ENCODE peak calls at places on chromosomes 13 and 19, in eight cellular contexts. B is heart left ventricle; Y is cardiac muscle cell; F is effector memory CD4-positive, alpha-beta T cell; Z is hepatocyte; U is CD8-positive, alpha-beta memory T cell; V is upper lobe of left lung; M is PC-3. G is an unnamed sample. For H3K4me1 and H3K36me3, the result is how much of the 10 kb centered on the place peaks cover.

GRCh38 chr19:53671621-53672111 is 39.9 kb downstream of the DPRX start:
- DNase-seq in Y (no peak), Z (no peak), F (no peak), M (no peak), U (no peak), B (no peak), V (no peak), G (no peak)

GRCh38 chr13:42720116-42720857 is 61.1 kb upstream of the FAM216B start:
- DNase-seq in V (peak), F (no peak), U (no peak), Z (peak), Y (peak), B (no peak), M (peak), G (no peak)

GRCh38 chr19:42469311-42470239 is 26.8 kb upstream of the CXCL17 start:
- DNase-seq in V (no peak), M (no peak), Z (no peak), B (no peak), F (no peak), Y (no peak), U (no peak), G (no peak)

GRCh38 chr13:61410669-61411297 is 4.9 kb downstream of the PCDH20 start:
- DNase-seq in M (peak), F (no peak), U (no peak), B (no peak), V (no peak), Y (peak), Z (peak), G (no peak)

GRCh38 chr13:20217168-20217567 is 15.0 kb downstream of the GJB6 start:
- DNase-seq in U (no peak), V (no peak), Z (no peak), M (no peak), F (no peak), Y (no peak), B (no peak), G (no peak)

GRCh38 chr19:41327499-41328156 is 17.7 kb downstream of the CCDC97 start:
- DNase-seq in M (peak), F (peak), B (peak), Y (peak), V (peak), U (peak), Z (no peak), G (peak)

GRCh38 chr13:25042141-25042540 is 53.8 kb upstream of the PABPC3 start:
- DNase-seq in B (no peak), Z (no peak), V (no peak), F (no peak), Y (no peak), M (no peak), U (no peak), G (no peak)

GRCh38 chr13:40460116-40460515 is 206.3 kb downstream of the FOXO1 start:
- DNase-seq in B (no peak), M (no peak), Y (no peak), V (no peak), F (no peak), U (no peak), Z (no peak), G (no peak)

GRCh38 chr19:16330811-16331690 is 6.4 kb downstream of the KLF2 start:
- DNase-seq in F (no peak), Z (no peak), U (no peak), Y (no peak), M (no peak), B (no peak), V (no peak), G (no peak)

GRCh38 chr13:42602910-42603309 is 29.0 kb downstream of the TNFSF11 start:
- DNase-seq in B (no peak), Y (peak), V (no peak), M (no peak), Z (no peak), F (no peak), U (no peak), G (no peak)

GRCh38 chr13:92097337-92097903 is 699.0 kb downstream of the GPC5 start:
- DNase-seq in V (no peak), U (no peak), F (no peak), Y (peak), Z (peak), M (no peak), B (no peak), G (no peak)

GRCh38 chr19:3335431-3336350 is 30.7 kb upstream of the NFIC start:
- DNase-seq in Y (peak), F (no peak), V (peak), U (no peak), M (peak), Z (peak), B (peak), G (peak)

GRCh38 chr19:49997709-49998108 is 27.5 kb downstream of the VRK3 start:
- DNase-seq in M (peak), U (no peak), V (no peak), F (no peak), Y (peak), Z (no peak), B (no peak), G (no peak)

GRCh38 chr13:94330552-94331071 is 148.9 kb downstream of the DCT start:
- DNase-seq in Y (no peak), V (no peak), M (no peak), Z (no peak), F (no peak), B (no peak), U (no peak), G (no peak)

GRCh38 chr19:18339703-18340102 is 695 bp upstream of the PGPEP1 start:
- DNase-seq in B (no peak), Y (no peak), V (no peak), F (no peak), M (peak), U (no peak), Z (no peak), G (no peak)

GRCh38 chr13:112852392-112852791 is 116.6 kb upstream of the MCF2L start:
- DNase-seq in F (no peak), B (no peak), Y (no peak), Z (no peak), M (no peak), V (no peak), U (no peak), G (no peak)

GRCh38 chr19:51354103-51354741 is 12.0 kb downstream of the ETFB start:
- DNase-seq in U (no peak), V (no peak), Y (no peak), B (no peak), Z (peak), F (no peak), M (no peak), G (no peak)

GRCh38 chr13:34416833-34417425 is 525.1 kb upstream of the NBEA start:
- DNase-seq in V (no peak), Y (peak), Z (no peak), U (no peak), B (peak), M (peak), F (no peak), G (no peak)

GRCh38 chr13:94641432-94641941 is 39.8 kb downstream of the GPR180 start:
- DNase-seq in F (no peak), B (no peak), Z (peak), V (no peak), Y (peak), U (no peak), M (peak), G (no peak)

GRCh38 chr13:74443623-74444022 is 309.4 kb upstream of the KLF12 start:
- DNase-seq in Z (no peak), V (no peak), M (peak), U (no peak), F (no peak), Y (peak), B (no peak), G (no peak)

GRCh38 chr19:48858984-48859710 is 9.3 kb downstream of the PLEKHA4 start:
- DNase-seq in F (peak), M (no peak), B (no peak), Z (no peak), U (peak), V (peak), Y (no peak), G (no peak)

GRCh38 chr13:45702869-45703391 is 810 bp downstream of the CBY2 start:
- DNase-seq in F (no peak), Z (no peak), Y (no peak), B (no peak), U (no peak), V (no peak), M (no peak), G (no peak)

GRCh38 chr19:58511353-58512208 is at the start of gene SLC27A5:
- DNase-seq in V (no peak), B (no peak), U (no peak), M (no peak), Z (peak), F (no peak), Y (no peak), G (peak)

DNA sequence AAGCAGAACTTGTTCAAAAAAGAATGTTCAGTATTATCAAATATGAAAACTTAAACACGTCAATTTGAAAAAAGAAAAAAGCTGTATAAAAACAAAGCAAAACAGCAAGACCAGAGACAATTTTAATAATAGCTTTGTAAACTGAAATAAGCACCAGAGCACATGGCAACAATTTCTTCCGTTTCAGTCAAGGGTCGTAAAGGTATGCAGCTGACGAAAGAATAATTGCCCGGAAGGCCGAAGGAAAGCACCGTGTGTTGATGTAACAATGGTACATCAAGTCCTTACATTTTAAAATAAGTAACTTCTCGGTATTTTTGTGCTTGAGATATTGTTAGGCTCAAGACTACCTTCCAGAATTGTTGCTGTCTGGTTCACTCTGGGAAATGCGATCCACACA is 1.7 kb downstream of the PROSER1 start:
- DNase-seq in Z (peak), V (peak), M (peak), Y (peak), B (no peak), U (no peak), F (no peak), G (no peak)
- H3K4me1 ChIP-seq in Z (under half), V (under half), M (under half), Y (under half), B (half or more), U (under half), F (under half), G (under half)

GRCh38 chr19:13076320-13076719 is 26.3 kb downstream of the LYL1 start:
- DNase-seq in B (no peak), Y (no peak), Z (no peak), F (no peak), M (no peak), V (no peak), U (no peak), G (no peak)
- H3K27ac ChIP-seq in B (peak), Y (no peak), Z (peak), F (no peak), M (no peak), V (peak), U (no peak), G (no peak)

GRCh38 chr19:34681478-34681877 is 4.0 kb downstream of the ZNF302 start:
- DNase-seq in F (no peak), M (no peak), Y (no peak), B (no peak), U (no peak), V (no peak), Z (no peak), G (no peak)
- H3K36me3 ChIP-seq in F (under half), M (half or more), Y (under half), B (under half), U (under half), V (under half), Z (under half), G (under half)

DNA sequence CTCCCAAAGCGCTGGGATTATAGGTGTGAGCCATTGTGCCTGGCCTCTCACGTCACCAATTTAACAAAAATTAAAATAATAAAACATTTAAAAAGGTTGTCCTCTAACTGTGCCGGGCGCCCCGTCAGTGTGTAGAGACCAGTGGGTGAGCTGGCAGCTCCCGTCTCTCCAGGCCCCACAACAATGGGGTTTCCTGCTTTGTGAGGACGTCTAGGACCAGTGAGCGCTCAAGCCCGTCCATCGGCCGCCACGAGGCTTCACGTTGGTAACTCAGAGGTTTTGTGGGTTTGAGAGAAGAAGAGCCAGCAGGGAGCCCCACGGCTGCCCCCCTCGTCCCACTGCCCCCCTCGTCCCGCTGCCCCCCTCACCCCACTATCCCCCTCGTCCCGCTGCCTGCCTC is 4.7 kb downstream of the LSM7 start:
- DNase-seq in Z (no peak), U (no peak), V (no peak), B (no peak), M (no peak), Y (no peak), F (no peak), G (no peak)
- H3K4me1 ChIP-seq in Z (under half), U (under half), V (under half), B (under half), M (under half), Y (under half), F (under half), G (under half)

GRCh38 chr13:31208554-31209122 is 8.9 kb downstream of the B3GLCT start:
- DNase-seq in M (no peak), Z (no peak), F (no peak), Y (no peak), U (no peak), V (no peak), B (no peak), G (no peak)

GRCh38 chr13:31209819-31210209 is 10.0 kb downstream of the B3GLCT start:
- DNase-seq in U (no peak), F (no peak), Y (no peak), B (no peak), M (no peak), V (no peak), Z (no peak), G (no peak)

GRCh38 chr13:31209172-31209818 is 9.5 kb downstream of the B3GLCT start:
- DNase-seq in M (no peak), U (no peak), B (peak), V (no peak), Y (peak), F (peak), Z (peak), G (no peak)

GRCh38 chr13:31204592-31204991 is 4.8 kb downstream of the B3GLCT start:
- DNase-seq in M (peak), U (no peak), Z (peak), B (no peak), V (no peak), F (no peak), Y (peak), G (no peak)

DNA sequence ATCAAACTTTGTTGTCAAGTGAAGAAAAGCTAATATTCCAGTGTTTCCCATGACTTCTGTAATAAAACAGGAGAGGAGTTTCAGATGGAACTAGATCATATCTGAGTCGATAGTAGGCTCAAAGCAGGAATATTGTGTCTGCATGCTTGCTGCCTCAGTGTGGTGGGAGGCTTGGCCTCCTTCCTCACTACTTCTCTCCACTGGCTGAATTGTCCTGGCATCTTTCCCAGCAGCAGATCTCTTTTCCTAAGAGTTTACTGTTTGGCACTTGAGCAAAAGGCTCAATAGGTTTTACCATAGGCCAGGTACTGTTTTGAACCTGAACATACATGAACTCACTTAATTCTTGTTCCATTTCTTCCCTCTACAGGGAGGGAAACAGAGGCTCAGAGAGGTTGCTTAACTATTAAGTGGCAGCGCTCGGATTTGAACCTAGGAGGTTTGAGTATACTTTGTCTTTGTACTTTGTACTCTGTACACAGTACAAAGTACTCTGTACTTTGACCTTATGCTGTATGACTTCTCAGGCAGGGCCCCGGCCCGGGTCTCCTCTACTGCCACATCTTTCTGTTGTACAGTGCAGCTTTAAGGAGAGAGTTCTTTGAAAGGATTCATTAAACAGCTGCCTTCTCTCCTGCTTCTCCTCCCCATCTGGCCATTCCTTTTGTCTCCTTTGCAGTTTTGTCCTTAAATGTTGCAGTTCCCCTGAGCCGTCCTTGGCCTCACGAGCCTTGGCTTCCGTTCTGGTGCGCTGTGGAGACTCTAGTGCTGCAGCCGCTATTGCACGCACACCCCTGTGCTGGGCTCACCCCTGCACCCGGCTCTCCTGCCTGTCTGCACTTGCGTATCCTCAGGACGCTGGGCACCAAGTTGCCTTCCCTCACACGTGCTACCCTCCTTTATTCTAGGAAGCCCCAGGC is 8.1 kb downstream of the B3GLCT start:
- DNase-seq in F (no peak), Y (peak), B (peak), M (no peak), U (no peak), Z (peak), V (peak), G (no peak)
- H3K27ac ChIP-seq in F (no peak), Y (no peak), B (peak), M (no peak), U (no peak), Z (no peak), V (no peak), G (no peak)

DNA sequence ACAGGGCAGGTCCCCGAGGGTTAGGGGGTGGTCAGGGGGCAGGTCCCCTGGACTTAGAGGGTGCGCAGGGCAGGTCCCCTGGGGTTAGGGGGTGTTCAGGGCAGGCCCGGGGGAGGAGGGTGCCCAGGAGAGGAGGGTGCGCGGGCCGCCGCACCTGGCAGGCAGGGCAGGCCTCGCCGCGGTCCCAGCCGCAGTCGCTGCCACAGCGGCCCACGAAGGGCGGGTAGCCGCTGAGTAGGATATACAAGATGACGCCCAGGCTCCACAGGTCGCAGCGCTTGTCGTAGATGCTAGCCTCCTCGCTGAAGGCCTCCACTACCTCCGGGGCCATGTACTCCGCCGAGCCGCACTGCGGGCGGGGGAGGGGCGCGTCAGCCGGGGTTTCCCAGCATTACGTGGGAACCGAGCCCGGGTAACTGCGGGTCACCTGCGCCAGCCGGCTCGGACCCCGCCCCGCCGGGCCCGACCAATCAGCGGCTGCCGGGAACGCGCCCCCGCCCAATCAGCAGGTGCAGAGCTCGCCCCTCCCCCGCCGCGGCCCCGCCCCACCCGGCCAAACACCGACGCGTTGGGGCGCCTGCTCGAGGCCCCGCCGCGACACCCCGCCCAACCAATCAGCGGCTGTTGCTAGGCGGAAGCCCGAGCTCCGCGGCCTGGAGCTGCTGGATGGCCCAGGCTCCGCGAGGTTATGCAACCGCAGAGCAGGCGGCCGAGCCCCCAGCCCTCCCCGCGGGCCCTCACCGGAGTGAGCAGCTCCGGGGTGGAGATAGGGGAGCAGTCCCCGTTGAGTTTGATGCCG is 9.2 kb downstream of the MKNK2 start:
- DNase-seq in Z (peak), U (peak), Y (peak), V (peak), B (peak), M (peak), F (peak), G (peak)
- H3K36me3 ChIP-seq in Z (under half), U (under half), Y (under half), V (under half), B (under half), M (under half), F (half or more), G (under half)

GRCh38 chr13:49443689-49444516 is at the start of the genes CAB39L and SETDB2:
- DNase-seq in U (peak), B (peak), Y (peak), V (peak), Z (peak), F (peak), M (peak), G (peak)

GRCh38 chr13:49441312-49441711 is 2.6 kb downstream of the CAB39L start:
- DNase-seq in B (no peak), M (no peak), F (no peak), U (no peak), Y (no peak), V (no peak), Z (no peak), G (no peak)

GRCh38 chr13:49443327-49443688 is 556 bp downstream of the CAB39L start:
- DNase-seq in Y (peak), U (no peak), B (no peak), F (no peak), V (no peak), Z (peak), M (peak), G (no peak)

GRCh38 chr13:49439609-49440008 is 4.3 kb downstream of the CAB39L start:
- DNase-seq in F (no peak), Y (no peak), V (no peak), U (no peak), Z (no peak), B (no peak), M (no peak), G (no peak)

GRCh38 chr13:49441846-49442245 is 2.0 kb downstream of the CAB39L start:
- DNase-seq in Z (no peak), F (no peak), V (no peak), M (peak), B (no peak), Y (peak), U (no peak), G (no peak)
- H3K4me1 ChIP-seq in Z (under half), F (under half), V (under half), M (under half), B (under half), Y (under half), U (under half), G (under half)

G was measured in right lobe of liver.